ENCODE peak calls at places on chromosomes 12 and 14, in four cellular contexts. One of them, this sample, is unnamed.

GRCh38 chr12:106133136-106134087 is 5.3 kb downstream of the NUAK1 start:
- DNase-seq in AG10803: peak
- DNase-seq in uterus: no peak
- DNase-seq in AG04450: no peak
- DNase-seq in this sample: peak

GRCh38 chr14:75022655-75023054 is 19.9 kb downstream of the EIF2B2 start:
- DNase-seq in AG10803: no peak
- DNase-seq in AG04450: no peak
- DNase-seq in uterus: no peak
- DNase-seq in this sample: no peak

GRCh38 chr12:88944403-88944802 is 364.1 kb upstream of the KITLG start:
- DNase-seq in AG04450: no peak
- DNase-seq in uterus: no peak
- DNase-seq in AG10803: peak
- DNase-seq in this sample: no peak

GRCh38 chr12:109192358-109192757 is 76.0 kb downstream of the ACACB start:
- DNase-seq in uterus: no peak
- DNase-seq in AG10803: peak
- DNase-seq in AG04450: peak
- DNase-seq in this sample: no peak

GRCh38 chr14:64089920-64090319 is 204.3 kb downstream of the ESR2 start:
- DNase-seq in uterus: no peak
- DNase-seq in AG04450: no peak
- DNase-seq in AG10803: no peak
- DNase-seq in this sample: no peak

GRCh38 chr14:54589843-54590242 is 22.9 kb downstream of the SAMD4A start:
- DNase-seq in uterus: no peak
- DNase-seq in AG04450: no peak
- DNase-seq in AG10803: peak
- DNase-seq in this sample: no peak

GRCh38 chr14:61539631-61540030 is 155.7 kb upstream of the HIF1A start:
- DNase-seq in uterus: no peak
- DNase-seq in AG10803: no peak
- DNase-seq in AG04450: no peak
- DNase-seq in this sample: no peak

GRCh38 chr12:127363392-127363791 is 903.6 kb upstream of the TMEM132C start:
- DNase-seq in uterus: no peak
- DNase-seq in AG10803: no peak
- DNase-seq in AG04450: no peak
- DNase-seq in this sample: no peak

GRCh38 chr14:92649934-92650545 is 98.4 kb downstream of the LGMN start:
- DNase-seq in uterus: peak
- DNase-seq in AG10803: peak
- DNase-seq in AG04450: peak
- DNase-seq in this sample: no peak

GRCh38 chr14:102574840-102575478 is 17.5 kb upstream of the RCOR1 start:
- DNase-seq in AG04450: no peak
- DNase-seq in uterus: no peak
- DNase-seq in AG10803: no peak
- DNase-seq in this sample: no peak

GRCh38 chr12:75444444-75445136 is 36.0 kb upstream of the GLIPR1 start:
- DNase-seq in AG10803: peak
- DNase-seq in AG04450: peak
- DNase-seq in uterus: no peak
- DNase-seq in this sample: no peak

GRCh38 chr12:10069099-10069498 is 29.7 kb downstream of the CLEC1A start:
- DNase-seq in AG04450: no peak
- DNase-seq in uterus: no peak
- DNase-seq in AG10803: peak
- DNase-seq in this sample: no peak

GRCh38 chr14:65847065-65847847 is 434.7 kb downstream of the FUT8 start:
- DNase-seq in AG04450: no peak
- DNase-seq in uterus: no peak
- DNase-seq in AG10803: no peak
- DNase-seq in this sample: no peak
- H3K4me3 ChIP-seq in AG04450: no peak
- H3K4me3 ChIP-seq in uterus: no peak
- H3K4me3 ChIP-seq in AG10803: no peak
- H3K4me3 ChIP-seq in this sample: no peak

GRCh38 chr12:65308601-65309071 is 30.2 kb downstream of the MSRB3 start:
- DNase-seq in AG10803: peak
- DNase-seq in AG04450: no peak
- DNase-seq in uterus: no peak
- DNase-seq in this sample: peak
- H3K4me3 ChIP-seq in AG10803: no peak
- H3K4me3 ChIP-seq in AG04450: no peak
- H3K4me3 ChIP-seq in uterus: no peak
- H3K4me3 ChIP-seq in this sample: no peak

GRCh38 chr12:121798807-121799174 is 5.0 kb upstream of the SETD1B start:
- DNase-seq in AG04450: no peak
- DNase-seq in AG10803: no peak
- DNase-seq in uterus: no peak
- DNase-seq in this sample: no peak

GRCh38 chr12:121799842-121800693 is 3.7 kb upstream of the SETD1B start:
- DNase-seq in AG10803: peak
- DNase-seq in AG04450: peak
- DNase-seq in uterus: peak
- DNase-seq in this sample: peak

GRCh38 chr12:121796855-121797751 is 3.6 kb upstream of the RHOF start:
- DNase-seq in AG04450: no peak
- DNase-seq in AG10803: peak
- DNase-seq in uterus: peak
- DNase-seq in this sample: no peak

GRCh38 chr12:121799175-121799841 is 4.5 kb upstream of the SETD1B start:
- DNase-seq in AG10803: peak
- DNase-seq in AG04450: no peak
- DNase-seq in uterus: peak
- DNase-seq in this sample: no peak

DNA sequence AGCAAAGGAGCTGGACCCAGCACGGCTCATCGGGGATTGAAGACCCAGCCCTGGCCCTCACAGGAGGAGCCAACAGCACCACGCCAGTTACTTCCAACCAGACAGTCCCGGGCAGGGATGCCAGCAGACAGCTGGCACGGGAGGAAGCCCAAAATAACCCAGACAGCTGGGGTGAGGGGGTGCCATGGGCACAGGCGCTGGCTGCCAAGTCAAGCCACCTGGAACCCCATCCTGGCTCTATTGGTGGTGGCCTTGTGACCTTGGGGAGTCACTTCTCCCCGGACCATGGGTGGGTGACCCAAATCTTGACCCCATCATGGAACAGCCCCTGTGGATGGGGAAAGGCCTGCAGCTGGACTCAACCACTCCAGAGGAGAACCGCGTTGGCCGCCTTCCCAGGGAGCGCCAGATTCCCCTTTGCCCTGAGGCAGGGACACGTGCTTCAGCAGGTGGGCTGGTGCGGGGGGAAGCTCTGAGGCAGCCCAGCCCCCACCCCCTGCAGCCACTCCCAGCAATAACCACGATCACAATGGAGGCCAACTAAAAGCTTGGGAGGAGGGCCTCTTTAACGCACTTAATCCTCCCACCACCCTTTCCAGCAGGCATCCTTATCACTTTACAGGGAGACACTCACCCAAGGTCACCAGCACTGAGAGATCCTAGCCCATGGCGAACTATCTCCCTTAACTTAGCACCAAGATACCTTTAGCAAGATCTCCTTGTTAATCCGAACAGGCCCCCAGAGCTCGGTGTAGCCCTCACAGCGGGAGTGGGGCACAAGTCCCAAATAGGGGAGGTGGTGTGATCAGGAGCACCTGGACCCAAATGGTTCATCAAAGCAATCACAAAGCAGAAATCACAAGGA is 4.7 kb upstream of the RHOF start:
- DNase-seq in AG04450: no peak
- DNase-seq in uterus: peak
- DNase-seq in AG10803: no peak
- DNase-seq in this sample: no peak
- H3K4me3 ChIP-seq in AG04450: peak
- H3K4me3 ChIP-seq in uterus: no peak
- H3K4me3 ChIP-seq in AG10803: peak
- H3K4me3 ChIP-seq in this sample: no peak

GRCh38 chr12:116172224-116172849 is 105.2 kb downstream of the MED13L start:
- DNase-seq in AG10803: no peak
- DNase-seq in uterus: no peak
- DNase-seq in AG04450: no peak
- DNase-seq in this sample: no peak

GRCh38 chr12:116164976-116165425 is 112.5 kb downstream of the MED13L start:
- DNase-seq in uterus: no peak
- DNase-seq in AG10803: no peak
- DNase-seq in AG04450: peak
- DNase-seq in this sample: peak

GRCh38 chr12:116166306-116166705 is 111.2 kb downstream of the MED13L start:
- DNase-seq in uterus: no peak
- DNase-seq in AG04450: no peak
- DNase-seq in AG10803: peak
- DNase-seq in this sample: no peak

GRCh38 chr12:116171549-116171948 is 105.9 kb downstream of the MED13L start:
- DNase-seq in uterus: no peak
- DNase-seq in AG04450: no peak
- DNase-seq in AG10803: no peak
- DNase-seq in this sample: no peak

GRCh38 chr12:116169071-116169470 is 108.4 kb downstream of the MED13L start:
- DNase-seq in AG04450: no peak
- DNase-seq in uterus: no peak
- DNase-seq in AG10803: no peak
- DNase-seq in this sample: no peak
- H3K4me3 ChIP-seq in AG04450: no peak
- H3K4me3 ChIP-seq in uterus: no peak
- H3K4me3 ChIP-seq in AG10803: no peak
- H3K4me3 ChIP-seq in this sample: no peak

This sample was measured in SJSA1.